ENCODE peak calls at places on chromosome 1, in five cellular contexts. One of them, this sample, is unnamed.
A peak's percentile ranks its signal among the peaks of the same experiment; 100 is the strongest.

GRCh38 chr1:187685338-187685737 is 856.6 kb downstream of the PLA2G4A start:
- DNase-seq in NCI-H510A: no peak
- DNase-seq in anterior cingulate cortex: no peak
- DNase-seq in LoVo: no peak
- DNase-seq in skeletal muscle cell: peak; percentile 74
- DNase-seq in this sample: peak; percentile 15

GRCh38 chr1:154404511-154404931 is 622 bp upstream of the IL6R start:
- DNase-seq in LoVo: no peak
- DNase-seq in NCI-H510A: no peak
- DNase-seq in anterior cingulate cortex: no peak
- DNase-seq in skeletal muscle cell: no peak
- DNase-seq in this sample: no peak

GRCh38 chr1:246107516-246108277 is 399.4 kb downstream of the SMYD3 start:
- DNase-seq in LoVo: no peak
- DNase-seq in anterior cingulate cortex: no peak
- DNase-seq in skeletal muscle cell: peak; percentile 16
- DNase-seq in NCI-H510A: no peak
- DNase-seq in this sample: peak; percentile 87

GRCh38 chr1:77538956-77539509 is 143.4 kb downstream of the ZZZ3 start:
- DNase-seq in NCI-H510A: peak; percentile 31
- DNase-seq in anterior cingulate cortex: no peak
- DNase-seq in LoVo: peak; percentile 9
- DNase-seq in skeletal muscle cell: peak; percentile 85
- DNase-seq in this sample: peak; percentile 92

GRCh38 chr1:6743189-6744101 is 41.8 kb upstream of the CAMTA1 start:
- DNase-seq in skeletal muscle cell: peak; percentile 43
- DNase-seq in LoVo: peak; percentile 25
- DNase-seq in NCI-H510A: no peak
- DNase-seq in anterior cingulate cortex: no peak
- DNase-seq in this sample: peak; percentile 90

GRCh38 chr1:85464497-85465098 is 361 bp downstream of the DDAH1 start:
- DNase-seq in LoVo: peak; percentile 64
- DNase-seq in NCI-H510A: peak; percentile 87
- DNase-seq in anterior cingulate cortex: peak; percentile 58
- DNase-seq in skeletal muscle cell: no peak
- DNase-seq in this sample: peak; percentile 86

GRCh38 chr1:199811163-199811562 is 216.3 kb upstream of the NR5A2 start:
- DNase-seq in anterior cingulate cortex: no peak
- DNase-seq in NCI-H510A: no peak
- DNase-seq in skeletal muscle cell: no peak
- DNase-seq in LoVo: no peak
- DNase-seq in this sample: no peak

GRCh38 chr1:38915352-38915948 is 26.2 kb downstream of the RHBDL2 start:
- DNase-seq in skeletal muscle cell: no peak
- DNase-seq in NCI-H510A: no peak
- DNase-seq in LoVo: no peak
- DNase-seq in anterior cingulate cortex: no peak
- DNase-seq in this sample: peak; percentile 7

GRCh38 chr1:50517488-50517887 is 94.2 kb upstream of the DMRTA2 start:
- DNase-seq in skeletal muscle cell: no peak
- DNase-seq in LoVo: no peak
- DNase-seq in anterior cingulate cortex: no peak
- DNase-seq in NCI-H510A: no peak
- DNase-seq in this sample: no peak

GRCh38 chr1:157496121-157496526 is 56.2 kb downstream of the FCRL5 start:
- DNase-seq in NCI-H510A: peak; percentile 18
- DNase-seq in LoVo: peak; percentile 50
- DNase-seq in skeletal muscle cell: no peak
- DNase-seq in anterior cingulate cortex: no peak
- DNase-seq in this sample: peak; percentile 39

GRCh38 chr1:150613061-150613920 is 16.1 kb downstream of the ENSA start:
- DNase-seq in anterior cingulate cortex: no peak
- DNase-seq in NCI-H510A: no peak
- DNase-seq in LoVo: peak; percentile 84
- DNase-seq in skeletal muscle cell: peak; percentile 91
- DNase-seq in this sample: peak; percentile 97

This sample was measured in M059J.